ENCODE peak calls at places on chromosomes 3 and 15, in six cellular contexts. R, N, G, S, O and Q are unnamed samples.

GRCh38 chr15:31803388-31803884 is 226.9 kb upstream of the CHRNA7 start:
- DNase-seq in N (no peak), G (no peak), R (no peak), O (no peak), S (no peak), Q (no peak)

GRCh38 chr15:34708422-34708821 is 46.4 kb downstream of the GJD2 start:
- DNase-seq in S (no peak), O (peak), G (no peak), N (peak), R (no peak), Q (no peak)

GRCh38 chr15:48681274-48681840 is 35.8 kb upstream of the FBN1 start:
- DNase-seq in G (no peak), R (no peak), S (no peak), N (no peak), O (peak), Q (no peak)

GRCh38 chr3:188497021-188497420 is 343.1 kb downstream of the LPP start:
- DNase-seq in G (no peak), N (no peak), R (no peak), S (no peak), O (peak), Q (no peak)

GRCh38 chr3:49124991-49125670 is 4.5 kb upstream of the USP19 start:
- DNase-seq in G (no peak), O (no peak), R (no peak), N (no peak), S (no peak), Q (peak)

GRCh38 chr3:174330303-174330702 is 528.8 kb upstream of the NAALADL2 start:
- DNase-seq in N (no peak), O (peak), S (no peak), G (no peak), R (no peak), Q (no peak)

GRCh38 chr3:188752850-188753249 is 418.9 kb upstream of the TPRG1 start:
- DNase-seq in G (no peak), S (no peak), R (no peak), O (no peak), N (no peak), Q (no peak)

GRCh38 chr3:160694345-160694744 is 17.4 kb downstream of the ARL14 start:
- DNase-seq in S (no peak), N (no peak), G (no peak), O (no peak), R (no peak), Q (no peak)

GRCh38 chr15:80031841-80032240 is 27.6 kb upstream of the ZFAND6 start:
- DNase-seq in O (no peak), R (no peak), S (no peak), N (no peak), G (no peak), Q (no peak)

GRCh38 chr3:9349321-9350117 is 13.3 kb upstream of the THUMPD3 start:
- DNase-seq in R (no peak), O (peak), S (no peak), G (no peak), N (no peak), Q (no peak)

GRCh38 chr15:56774356-56774755 is 41.0 kb upstream of the ZNF280D start:
- DNase-seq in R (no peak), O (no peak), G (no peak), N (no peak), S (no peak), Q (no peak)

GRCh38 chr15:96023081-96023480 is 307.4 kb upstream of the NR2F2 start:
- DNase-seq in R (no peak), G (no peak), S (no peak), O (no peak), N (no peak), Q (no peak)

GRCh38 chr3:169143471-169143870 is 520.0 kb downstream of the MECOM start:
- DNase-seq in G (no peak), S (no peak), R (no peak), N (no peak), O (no peak), Q (no peak)

GRCh38 chr3:17632401-17633100 is 109.9 kb downstream of the TBC1D5 start:
- DNase-seq in N (peak), O (peak), S (no peak), G (no peak), R (no peak), Q (no peak)

GRCh38 chr15:75720787-75721461 is 8.3 kb upstream of the CSPG4 start:
- DNase-seq in S (peak), R (no peak), N (no peak), O (no peak), G (no peak), Q (peak)

GRCh38 chr15:64634020-64634419 is 141.4 kb downstream of the RBPMS2 start:
- DNase-seq in G (peak), N (no peak), S (no peak), O (peak), R (no peak), Q (no peak)

GRCh38 chr3:9028134-9028533 is 64.9 kb upstream of the RAD18 start:
- DNase-seq in O (peak), G (no peak), R (no peak), S (peak), N (peak), Q (no peak)

GRCh38 chr15:85443593-85444328 is 63.4 kb downstream of the AKAP13 start:
- DNase-seq in R (no peak), S (no peak), O (peak), G (no peak), N (no peak), Q (no peak)

GRCh38 chr3:154214320-154214719 is 93.1 kb downstream of the ARHGEF26 start:
- DNase-seq in S (no peak), N (no peak), O (no peak), G (no peak), R (no peak), Q (no peak)

GRCh38 chr3:42023380-42023779 is 61.5 kb upstream of the ULK4 start:
- DNase-seq in S (no peak), R (no peak), N (no peak), O (no peak), G (no peak), Q (no peak)

GRCh38 chr3:17810759-17811158 is 68.3 kb upstream of the TBC1D5 start:
- DNase-seq in R (no peak), N (no peak), G (no peak), O (no peak), S (no peak), Q (no peak)

GRCh38 chr15:93942140-93942808 is 289.1 kb upstream of the MCTP2 start:
- DNase-seq in G (no peak), N (no peak), R (no peak), S (no peak), O (no peak), Q (no peak)

GRCh38 chr15:49282366-49282765 is 112.3 kb downstream of the GALK2 start:
- DNase-seq in G (no peak), R (no peak), N (no peak), S (no peak), O (peak), Q (no peak)

GRCh38 chr3:27573780-27574437 is 89.7 kb upstream of the SLC4A7 start:
- DNase-seq in R (no peak), N (no peak), G (no peak), O (no peak), S (no peak), Q (no peak)

GRCh38 chr3:119343719-119344118 is 49.5 kb downstream of the ARHGAP31 start:
- DNase-seq in G (no peak), O (no peak), N (no peak), R (no peak), S (no peak), Q (no peak)

GRCh38 chr15:20659265-20659664 is 117.7 kb upstream of the GOLGA6L6 start:
- DNase-seq in S (no peak), O (no peak), N (no peak), R (no peak), G (no peak), Q (no peak)

GRCh38 chr15:52331490-52332240 is 36.1 kb upstream of the MYO5C start:
- DNase-seq in O (peak), S (no peak), N (no peak), R (no peak), G (no peak), Q (no peak)

GRCh38 chr15:90232941-90233700 is 620 bp downstream of the CIB1 start:
- DNase-seq in G (peak), N (peak), O (peak), S (no peak), R (peak), Q (peak)

GRCh38 chr15:69812881-69813280 is 284.8 kb downstream of the TLE3 start:
- DNase-seq in R (no peak), G (no peak), N (peak), S (no peak), O (no peak), Q (no peak)

GRCh38 chr3:23867400-23867799 is 49.4 kb downstream of the NKIRAS1 start:
- DNase-seq in R (no peak), N (no peak), G (no peak), O (no peak), S (no peak), Q (no peak)

GRCh38 chr15:41429003-41429890 is 12.4 kb downstream of the RTF1 start:
- DNase-seq in R (no peak), G (no peak), O (peak), N (no peak), S (no peak), Q (no peak)

GRCh38 chr15:73859236-73859635 is 14.1 kb upstream of the TBC1D21 start:
- DNase-seq in N (no peak), R (no peak), O (no peak), S (no peak), G (no peak), Q (no peak)

GRCh38 chr15:74127954-74128784 is 2.2 kb upstream of the ISLR2 start:
- DNase-seq in O (no peak), R (no peak), N (no peak), G (no peak), S (no peak), Q (peak)

GRCh38 chr3:57706462-57706861 is 13.6 kb upstream of the DENND6A start:
- DNase-seq in S (no peak), N (no peak), R (no peak), G (no peak), O (peak), Q (no peak)

GRCh38 chr15:62770111-62770660 is 272.4 kb upstream of the TPM1 start:
- DNase-seq in O (no peak), G (no peak), N (no peak), S (no peak), R (no peak), Q (no peak)

GRCh38 chr15:88255496-88256171 is 905 bp downstream of the NTRK3 start:
- DNase-seq in S (no peak), N (peak), R (no peak), O (peak), G (peak), Q (peak)

GRCh38 chr15:88257311-88257901 is 867 bp upstream of the NTRK3 start:
- DNase-seq in O (no peak), R (no peak), N (no peak), S (no peak), G (no peak), Q (peak)

GRCh38 chr15:88255109-88255495 is 1.4 kb downstream of the NTRK3 start:
- DNase-seq in O (no peak), G (no peak), S (no peak), R (no peak), N (no peak), Q (no peak)

GRCh38 chr15:88256261-88257230 is at the start of gene NTRK3:
- DNase-seq in N (peak), S (no peak), R (no peak), O (no peak), G (peak), Q (peak)

GRCh38 chr15:88258021-88258641 is 1.6 kb upstream of the NTRK3 start:
- DNase-seq in O (no peak), G (no peak), S (no peak), R (no peak), N (peak), Q (peak)
- TF ChIP-seq CTCF in O (peak), G (peak), S (no peak), R (no peak), N (peak), Q (peak)

DNA sequence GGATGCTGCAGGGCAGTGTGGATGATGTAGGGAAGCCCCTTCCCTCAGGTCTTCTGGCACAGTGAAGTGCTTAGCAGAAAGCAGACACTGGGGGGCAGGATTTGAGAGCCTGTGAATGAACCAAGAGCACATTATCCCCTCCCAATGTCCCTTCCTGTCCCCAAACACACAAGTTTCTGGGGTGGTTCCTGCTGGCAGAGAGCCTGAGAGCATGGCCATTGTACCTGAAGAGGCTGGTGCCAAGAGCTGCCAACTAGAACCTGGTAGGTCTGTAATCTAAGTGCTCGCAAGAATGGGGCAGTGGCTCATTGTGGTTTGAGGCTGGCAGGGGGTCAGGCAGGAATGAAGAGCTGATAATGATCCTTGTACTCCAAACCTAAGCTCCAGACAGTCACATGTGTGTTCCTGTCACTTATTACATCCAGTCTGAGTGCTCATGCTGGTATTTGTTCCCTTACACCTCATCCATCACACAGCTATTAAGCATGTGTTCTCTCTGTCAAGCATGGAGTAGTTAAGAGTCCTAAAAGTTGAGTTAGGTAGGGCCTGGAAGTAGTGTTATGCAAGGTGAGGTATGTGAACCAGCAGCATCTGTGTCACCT is 6.7 kb upstream of the CCR1 start:
- DNase-seq in O (no peak), S (no peak), N (no peak), G (no peak), R (no peak), Q (no peak)
- TF ChIP-seq CTCF in O (peak), S (no peak), N (no peak), G (peak), R (no peak), Q (no peak)

DNA sequence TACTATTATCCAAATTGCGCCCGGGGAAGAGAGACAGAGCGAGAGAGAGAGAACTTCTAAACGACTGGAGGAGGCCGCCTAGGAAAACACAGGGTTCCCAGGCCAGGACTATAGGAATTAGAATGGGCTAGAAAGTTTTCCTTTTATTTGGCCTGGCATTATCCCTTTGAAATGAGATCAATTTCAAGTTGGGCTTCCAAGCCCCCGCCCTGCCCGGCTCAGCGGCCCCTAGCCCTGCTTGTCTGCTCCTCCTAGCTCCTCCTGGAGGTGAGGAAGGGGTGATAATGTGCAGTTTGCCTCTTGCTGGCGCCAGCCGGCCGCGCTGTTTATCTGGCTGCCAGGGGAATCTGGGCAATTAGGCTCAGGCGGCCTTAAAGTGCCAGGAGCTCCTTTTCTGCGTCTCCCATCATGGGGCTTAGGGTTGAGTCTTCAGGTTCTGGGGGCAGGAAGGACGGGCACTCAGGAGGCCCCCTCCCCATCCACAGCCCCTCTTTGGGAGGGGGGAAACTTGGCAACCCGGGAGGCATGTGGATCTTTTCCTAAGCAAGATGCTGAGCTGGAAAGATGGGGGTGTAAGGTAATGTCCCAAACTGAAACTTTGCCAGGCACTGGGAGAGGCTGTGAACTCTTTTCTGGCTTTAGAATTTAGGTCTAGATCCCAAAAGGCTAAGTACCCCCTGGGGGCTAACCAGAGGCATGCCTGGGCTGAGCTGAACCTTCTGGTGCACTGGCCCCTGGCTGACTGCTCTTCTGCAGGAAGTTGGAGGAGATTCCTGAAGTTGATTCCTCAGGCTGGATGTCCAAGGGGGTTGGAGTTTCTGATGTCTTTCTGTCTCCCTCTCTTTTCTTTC is 5.5 kb downstream of the SMAD6 start:
- DNase-seq in R (no peak), G (no peak), N (peak), S (no peak), O (no peak), Q (peak)
- TF ChIP-seq CTCF in R (no peak), G (peak), N (no peak), S (no peak), O (peak), Q (no peak)

DNA sequence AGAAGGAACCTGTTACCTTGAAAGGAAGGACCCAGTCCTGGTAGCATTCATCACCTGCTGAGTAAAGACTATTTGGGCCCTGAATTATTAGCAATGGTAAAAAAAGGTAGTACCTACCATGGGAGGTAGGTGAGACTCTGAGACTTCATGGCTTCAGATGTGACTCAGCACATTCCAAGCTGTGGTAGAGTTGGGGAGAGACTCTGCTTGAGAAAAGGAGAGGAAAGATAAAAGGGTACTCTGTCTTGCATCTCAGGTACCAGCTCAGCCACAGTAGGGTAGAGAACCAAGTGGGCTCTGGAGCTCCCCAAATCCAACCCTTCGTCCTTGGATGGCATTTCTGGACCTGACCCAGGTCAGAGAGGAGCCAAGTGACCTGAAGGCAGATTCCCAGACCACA is 430.4 kb downstream of the TBL1XR1 start:
- DNase-seq in R (no peak), O (no peak), S (no peak), N (no peak), G (no peak), Q (no peak)
- TF ChIP-seq CTCF in R (no peak), O (no peak), S (no peak), N (no peak), G (no peak), Q (no peak)